ENCODE peak calls at places on chromosomes 13 and 19, in five cellular contexts. D is NCI-H1694, A is NCI-H1105 treated with DMSO at 0.1 percent for 48 hours, W is NT2/D1, O is HTR-8/SVneo. B is an unnamed sample.

GRCh38 chr19:45638930-45639729 is at the start of gene EML2:
- DNase-seq in D (peak), A (peak), W (no peak), O (no peak), B (peak)

GRCh38 chr13:29844441-29844840 is 6.0 kb downstream of the UBL3 start:
- DNase-seq in D (no peak), A (no peak), W (no peak), O (no peak), B (peak)

GRCh38 chr13:106234656-106235055 is 300.8 kb downstream of the EFNB2 start:
- DNase-seq in D (no peak), A (no peak), W (no peak), O (no peak), B (no peak)

GRCh38 chr13:110334256-110334655 is 27.2 kb downstream of the COL4A2 start:
- DNase-seq in D (no peak), A (no peak), W (no peak), O (no peak), B (peak)

GRCh38 chr19:12939292-12939606 is 840 bp downstream of the CALR start:
- DNase-seq in D (no peak), A (no peak), W (no peak), O (no peak), B (no peak)

GRCh38 chr19:49058592-49058991 is 1.0 kb upstream of the CGB7 start:
- DNase-seq in D (no peak), A (no peak), W (no peak), O (no peak), B (no peak)

GRCh38 chr13:79867248-79867647 is 386.3 kb downstream of the NDFIP2 start:
- DNase-seq in D (no peak), A (no peak), W (no peak), O (no peak), B (no peak)

GRCh38 chr19:16591803-16592556 is 19.8 kb upstream of the SLC35E1 start:
- DNase-seq in D (no peak), A (no peak), W (no peak), O (no peak), B (no peak)

GRCh38 chr19:34155686-34156085 is 16.6 kb upstream of the LSM14A start:
- DNase-seq in D (no peak), A (no peak), W (no peak), O (no peak), B (no peak)

GRCh38 chr19:3285647-3286176 is 61.3 kb downstream of the CELF5 start:
- DNase-seq in D (no peak), A (no peak), W (peak), O (peak), B (no peak)